ENCODE peak calls at places on chromosome 1, in six cellular contexts. H, L, C, X, N and F are unnamed samples.

GRCh38 chr1:202270871-202271326 is 70.8 kb downstream of the UBE2T start:
- DNase-seq in C (no peak), X (peak), L (no peak), H (no peak), N (no peak), F (no peak)

GRCh38 chr1:6026095-6026809 is 19.4 kb upstream of the KCNAB2 start:
- DNase-seq in X (no peak), H (peak), N (peak), L (peak), C (peak), F (peak)

GRCh38 chr1:230979389-230979716 is 459 bp downstream of the ARV1 start:
- DNase-seq in N (no peak), H (no peak), L (no peak), C (no peak), X (no peak), F (no peak)

GRCh38 chr1:42759114-42759513 is 7.7 kb downstream of the P3H1 start:
- DNase-seq in L (no peak), H (no peak), C (no peak), X (no peak), N (no peak), F (no peak)

GRCh38 chr1:211384524-211384923 is 57.9 kb downstream of the TRAF5 start:
- DNase-seq in C (no peak), X (no peak), H (no peak), N (no peak), L (no peak), F (no peak)

GRCh38 chr1:248740876-248741275 is 14.7 kb downstream of the LYPD8 start:
- DNase-seq in H (no peak), X (no peak), N (no peak), C (no peak), L (no peak), F (no peak)

GRCh38 chr1:51926171-51926812 is 47.8 kb upstream of the NRDC start:
- DNase-seq in C (peak), N (no peak), H (no peak), L (no peak), X (no peak), F (peak)

GRCh38 chr1:234608720-234609527 is 1.1 kb downstream of the IRF2BP2 start:
- DNase-seq in X (peak), N (peak), H (peak), L (peak), C (peak), F (peak)

GRCh38 chr1:204288061-204288588 is 71.6 kb downstream of the PLEKHA6 start:
- DNase-seq in H (no peak), X (peak), C (no peak), L (peak), N (no peak), F (no peak)

GRCh38 chr1:182629674-182630073 is 25.5 kb upstream of the RGS16 start:
- DNase-seq in X (no peak), C (no peak), L (no peak), H (peak), N (no peak), F (peak)